ENCODE peak calls at places on chromosomes 3 and 15, in six cellular contexts. E is fibroblast of mammary gland, D is neural progenitor cell, F is PC-3, L is lung, I is lower leg skin. H is an unnamed sample.

GRCh38 chr3:113270096-113270495 is 58.7 kb downstream of the BOC start:
- DNase-seq in D (no peak), L (no peak), I (no peak), F (no peak), E (no peak), H (peak)

GRCh38 chr15:73941044-73941443 is 14.8 kb downstream of the LOXL1 start:
- DNase-seq in E (peak), I (no peak), L (no peak), F (peak), D (no peak), H (peak)

GRCh38 chr3:127768346-127769008 is 53.8 kb downstream of the MGLL start:
- DNase-seq in F (peak), D (no peak), L (no peak), E (peak), I (no peak), H (peak)

GRCh38 chr15:81239190-81239589 is 42.5 kb downstream of the IL16 start:
- DNase-seq in I (no peak), F (no peak), L (no peak), E (peak), D (no peak), H (no peak)

GRCh38 chr3:175200391-175200790 is 341.3 kb downstream of the NAALADL2 start:
- DNase-seq in L (no peak), E (peak), F (no peak), D (no peak), I (no peak), H (no peak)

GRCh38 chr3:97956051-97956450 is 16.2 kb downstream of the RIOX2 start:
- DNase-seq in D (no peak), E (no peak), I (no peak), L (no peak), F (no peak), H (no peak)

GRCh38 chr3:62965311-62965710 is 90.1 kb upstream of the CADPS start:
- DNase-seq in D (no peak), I (no peak), F (no peak), E (peak), L (no peak), H (no peak)

GRCh38 chr3:184639351-184639750 is 72.5 kb downstream of the MAGEF1 start:
- DNase-seq in F (no peak), L (no peak), E (no peak), I (no peak), D (no peak), H (no peak)

GRCh38 chr15:55897560-55898336 is 95.7 kb downstream of the NEDD4 start:
- DNase-seq in D (peak), I (peak), F (peak), L (peak), E (peak), H (peak)

GRCh38 chr3:124834723-124835718 is 52.1 kb downstream of the ITGB5 start:
- DNase-seq in D (peak), I (peak), F (peak), L (no peak), E (peak), H (peak)

GRCh38 chr3:172622916-172623700 is 87.8 kb downstream of the NCEH1 start:
- DNase-seq in E (peak), D (peak), I (no peak), L (no peak), F (peak), H (peak)

GRCh38 chr3:15804553-15805095 is 6.8 kb upstream of the ANKRD28 start:
- DNase-seq in I (no peak), L (no peak), E (no peak), D (no peak), F (no peak), H (no peak)

GRCh38 chr3:17307889-17308288 is 423.1 kb downstream of the PLCL2 start:
- DNase-seq in E (no peak), F (no peak), I (no peak), L (no peak), D (no peak), H (no peak)

GRCh38 chr3:158748237-158748828 is 16.1 kb upstream of the RARRES1 start:
- DNase-seq in I (peak), D (no peak), F (peak), L (no peak), E (peak), H (peak)

GRCh38 chr15:83304861-83305661 is 20.6 kb upstream of the BNC1 start:
- DNase-seq in I (no peak), E (no peak), D (no peak), F (peak), L (no peak), H (peak)

GRCh38 chr15:67035886-67036285 is 29.5 kb upstream of the SMAD3 start:
- DNase-seq in I (no peak), D (no peak), E (peak), F (no peak), L (no peak), H (no peak)

GRCh38 chr15:66883322-66883911 is 181.4 kb downstream of the SMAD6 start:
- DNase-seq in L (peak), F (peak), I (peak), D (peak), E (peak), H (peak)

GRCh38 chr15:36294359-36294758 is 285.1 kb upstream of the CDIN1 start:
- DNase-seq in D (no peak), I (no peak), L (no peak), E (no peak), F (no peak), H (no peak)

GRCh38 chr15:40441736-40442531 is 1.2 kb downstream of the BAHD1 start:
- DNase-seq in E (no peak), I (no peak), D (peak), L (no peak), F (no peak), H (no peak)

GRCh38 chr3:148790841-148791240 is 36.8 kb upstream of the CPB1 start:
- DNase-seq in D (no peak), I (peak), E (peak), L (no peak), F (no peak), H (no peak)

GRCh38 chr15:28140062-28140461 is 40.9 kb upstream of the OCA2 start:
- DNase-seq in I (no peak), L (no peak), E (no peak), D (no peak), F (no peak), H (no peak)

GRCh38 chr3:119352235-119352634 is 58.1 kb downstream of the ARHGAP31 start:
- DNase-seq in I (no peak), D (no peak), E (peak), F (peak), L (no peak), H (peak)

GRCh38 chr3:154095832-154096421 is 25.3 kb upstream of the ARHGEF26 start:
- DNase-seq in I (no peak), F (peak), E (peak), L (no peak), D (no peak), H (peak)

GRCh38 chr3:100270218-100270588 is 9.4 kb downstream of the TBC1D23 start:
- DNase-seq in F (peak), I (no peak), E (no peak), D (no peak), L (no peak), H (peak)

GRCh38 chr3:16059081-16059537 is 115.4 kb upstream of the GALNT15 start:
- DNase-seq in E (peak), F (no peak), I (no peak), D (no peak), L (no peak), H (no peak)

GRCh38 chr3:31114929-31115283 is 220.4 kb upstream of the GADL1 start:
- DNase-seq in L (no peak), I (no peak), D (no peak), E (peak), F (no peak), H (no peak)

GRCh38 chr3:11096266-11097135 is 57.8 kb upstream of the HRH1 start:
- DNase-seq in D (peak), L (peak), I (peak), E (peak), F (peak), H (peak)

GRCh38 chr15:95051881-95052280 is 820.5 kb downstream of the MCTP2 start:
- DNase-seq in E (peak), F (no peak), D (no peak), I (no peak), L (no peak), H (no peak)

GRCh38 chr3:11482024-11482423 is 161.7 kb downstream of the VGLL4 start:
- DNase-seq in I (no peak), L (no peak), E (peak), D (no peak), F (no peak), H (no peak)

GRCh38 chr3:3628676-3629328 is 170.4 kb upstream of the LRRN1 start:
- DNase-seq in F (no peak), D (no peak), E (no peak), L (no peak), I (no peak), H (no peak)

GRCh38 chr3:150203273-150203672 is 204.8 kb upstream of the TSC22D2 start:
- DNase-seq in D (no peak), L (no peak), F (no peak), E (peak), I (no peak), H (no peak)

GRCh38 chr3:164155386-164155785 is 922.9 kb downstream of the SI start:
- DNase-seq in L (no peak), D (no peak), F (peak), E (no peak), I (no peak), H (peak)

GRCh38 chr3:112314618-112315017 is 18.3 kb upstream of the CD200 start:
- DNase-seq in F (no peak), L (no peak), I (no peak), E (no peak), D (no peak), H (no peak)

GRCh38 chr15:94080416-94080815 is 150.9 kb upstream of the MCTP2 start:
- DNase-seq in D (no peak), I (peak), E (peak), F (peak), L (no peak), H (peak)

GRCh38 chr3:31442755-31443154 is 90.0 kb upstream of the STT3B start:
- DNase-seq in F (no peak), I (no peak), L (no peak), D (no peak), E (no peak), H (no peak)

GRCh38 chr3:61053781-61054496 is 197.3 kb downstream of the FHIT start:
- DNase-seq in D (no peak), L (no peak), E (no peak), F (no peak), I (no peak), H (peak)

GRCh38 chr15:91603681-91604080 is 249.8 kb upstream of the SLCO3A1 start:
- DNase-seq in I (no peak), L (no peak), F (no peak), E (peak), D (no peak), H (no peak)
- H3K4me3 ChIP-seq in I (no peak), L (no peak), F (no peak), E (no peak), D (no peak), H (no peak)

GRCh38 chr15:90981681-90982080 is 12.7 kb downstream of the PRC1 start:
- DNase-seq in F (no peak), L (no peak), I (no peak), E (no peak), D (no peak), H (no peak)
- H3K4me3 ChIP-seq in F (no peak), L (no peak), I (no peak), E (no peak), D (no peak), H (no peak)

DNA sequence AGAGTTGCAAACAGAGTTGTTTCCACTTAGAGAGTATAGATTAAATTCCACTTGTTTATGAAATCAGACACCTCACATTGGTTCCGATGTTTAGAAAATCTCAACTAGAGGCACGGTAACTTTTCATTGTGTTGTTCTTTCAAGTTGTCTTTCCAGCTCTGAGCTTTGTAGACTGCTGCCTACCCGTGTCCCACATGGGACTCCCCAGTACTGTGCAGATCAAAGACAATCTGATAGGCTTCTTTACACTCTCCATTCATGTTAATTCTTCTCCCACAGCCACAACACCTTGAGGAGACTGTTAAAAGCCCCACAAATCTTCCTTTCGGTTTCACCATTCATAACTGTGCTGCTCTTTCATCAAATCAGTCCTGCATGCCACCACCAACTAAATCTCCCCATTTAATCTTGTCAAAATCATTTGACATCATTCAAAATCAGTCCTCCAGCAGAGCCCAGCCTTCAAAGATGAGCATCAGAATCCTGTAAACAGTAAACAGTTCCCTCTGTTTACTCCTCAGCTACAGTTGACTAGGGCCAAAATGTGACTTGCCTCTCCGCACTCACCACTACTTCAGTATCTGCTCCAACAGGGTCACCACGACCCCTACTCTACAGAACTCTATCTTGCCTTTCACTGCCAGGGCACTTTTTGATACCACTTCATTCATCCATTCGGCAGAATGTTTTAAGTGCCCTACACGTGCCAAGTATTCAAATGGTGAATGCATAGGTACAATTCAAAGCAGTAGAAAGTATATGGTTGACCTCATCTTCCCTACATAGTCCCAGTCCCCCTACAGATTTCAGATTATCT is 8.3 kb downstream of the ANXA2 start:
- DNase-seq in D (no peak), E (no peak), F (no peak), L (no peak), I (no peak), H (no peak)
- H3K4me3 ChIP-seq in D (no peak), E (peak), F (peak), L (no peak), I (no peak), H (peak)

DNA sequence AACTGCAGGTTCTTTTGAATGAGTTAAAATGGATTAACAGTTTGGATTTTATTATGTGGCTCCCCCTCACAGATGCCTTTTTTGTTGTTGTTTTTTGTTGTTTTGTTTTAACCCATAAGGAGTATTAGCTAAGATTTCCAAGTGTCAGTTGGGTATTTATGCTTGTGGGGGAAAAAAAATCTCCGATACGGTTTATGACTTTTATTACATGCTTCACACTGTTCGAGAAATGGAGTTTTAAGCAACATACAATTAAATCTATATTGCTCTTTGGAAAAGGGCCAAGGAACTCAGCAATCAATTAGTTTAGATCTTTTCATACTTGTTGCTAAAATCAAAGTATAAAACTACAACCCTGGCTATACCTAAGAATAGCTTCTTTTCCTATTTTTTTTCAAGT is 15.9 kb downstream of the NR2F2 start:
- DNase-seq in I (no peak), D (no peak), L (no peak), F (no peak), E (no peak), H (peak)
- H3K4me3 ChIP-seq in I (no peak), D (peak), L (no peak), F (no peak), E (peak), H (peak)

GRCh38 chr15:100616700-100617099 is 14.3 kb downstream of the ASB7 start:
- DNase-seq in L (no peak), E (no peak), F (no peak), I (no peak), D (no peak), H (no peak)
- H3K4me3 ChIP-seq in L (no peak), E (no peak), F (no peak), I (no peak), D (no peak), H (no peak)

GRCh38 chr3:178067721-178068120 is 468.5 kb upstream of the KCNMB2 start:
- DNase-seq in I (no peak), F (no peak), L (no peak), D (no peak), E (no peak), H (peak)

GRCh38 chr3:178076718-178077117 is 459.5 kb upstream of the KCNMB2 start:
- DNase-seq in D (no peak), I (no peak), L (no peak), F (no peak), E (no peak), H (no peak)

GRCh38 chr3:178072931-178073330 is 463.3 kb upstream of the KCNMB2 start:
- DNase-seq in E (no peak), L (no peak), F (no peak), D (no peak), I (no peak), H (no peak)

DNA sequence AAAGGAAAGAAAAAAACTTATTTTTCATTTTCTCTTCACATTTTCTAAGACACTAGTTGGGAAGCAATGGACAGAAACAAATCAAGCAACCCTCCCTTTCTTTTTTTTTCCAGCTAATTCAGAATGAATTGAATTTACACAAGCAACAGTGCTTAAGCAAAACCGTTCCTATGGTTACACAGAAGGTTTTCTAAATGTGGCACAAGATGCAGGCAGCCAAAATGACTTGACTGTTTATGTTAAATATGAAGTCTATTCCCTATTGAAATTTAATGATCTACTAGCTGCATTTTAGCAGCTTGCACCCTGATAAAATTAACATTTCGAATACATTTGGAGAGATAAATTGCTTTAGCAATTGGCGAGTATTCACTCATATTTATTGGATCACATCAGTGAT is 463.8 kb upstream of the KCNMB2 start:
- DNase-seq in D (no peak), F (no peak), E (no peak), L (no peak), I (no peak), H (no peak)
- H3K4me3 ChIP-seq in D (no peak), F (no peak), E (no peak), L (no peak), I (no peak), H (no peak)

H was measured in epithelial cell of esophagus.